ENCODE peak calls at places on chromosomes 7 and 10, in eight cellular contexts. G, X, S, Z, E, R, J and Y are unnamed samples.

GRCh38 chr10:80462986-80463741 is 9.1 kb downstream of the TSPAN14 start:
- DNase-seq in G (no peak), X (peak), S (peak), Z (no peak), E (no peak), R (no peak), J (no peak), Y (peak)

GRCh38 chr7:130483036-130483435 is 8.8 kb upstream of the MEST start:
- DNase-seq in G (no peak), X (no peak), S (no peak), Z (no peak), E (no peak), R (no peak), J (no peak), Y (no peak)

GRCh38 chr10:11145498-11145855 is 127.8 kb downstream of the CELF2 start:
- DNase-seq in G (no peak), X (no peak), S (no peak), Z (no peak), E (peak), R (peak), J (no peak), Y (peak)

GRCh38 chr7:74141705-74142104 is 32.5 kb upstream of the EIF4H start:
- DNase-seq in G (no peak), X (peak), S (peak), Z (no peak), E (no peak), R (no peak), J (no peak), Y (peak)

GRCh38 chr10:21753497-21754270 is 219.7 kb downstream of the MLLT10 start:
- DNase-seq in G (no peak), X (no peak), S (no peak), Z (no peak), E (no peak), R (no peak), J (no peak), Y (no peak)

GRCh38 chr7:80876894-80877414 is 41.9 kb downstream of the SEMA3C start:
- DNase-seq in G (no peak), X (peak), S (peak), Z (no peak), E (no peak), R (no peak), J (no peak), Y (peak)

GRCh38 chr10:71319042-71319799 is at the start of gene SLC29A3:
- DNase-seq in G (peak), X (peak), S (peak), Z (peak), E (peak), R (peak), J (peak), Y (peak)

GRCh38 chr7:22864301-22864700 is 41.7 kb upstream of the TOMM7 start:
- DNase-seq in G (no peak), X (no peak), S (peak), Z (no peak), E (no peak), R (no peak), J (no peak), Y (no peak)

GRCh38 chr10:125720002-125720382 is 483 bp downstream of the EDRF1 start:
- DNase-seq in G (no peak), X (no peak), S (no peak), Z (peak), E (no peak), R (no peak), J (no peak), Y (no peak)

GRCh38 chr7:873367-874002 is 2.9 kb upstream of the GET4 start:
- DNase-seq in G (peak), X (peak), S (peak), Z (peak), E (peak), R (peak), J (peak), Y (peak)

GRCh38 chr7:16695621-16696237 is 49.7 kb downstream of the BZW2 start:
- DNase-seq in G (peak), X (peak), S (peak), Z (peak), E (no peak), R (no peak), J (peak), Y (peak)